ENCODE peak calls at places on chromosomes 5 and 9, in eight cellular contexts. C, W, M, G, U, Q, H and N are unnamed samples.

GRCh38 chr5:138282918-138283742 is 8.7 kb upstream of the GFRA3 start:
- ATAC-seq in U (peak), W (peak), H (peak), C (peak), G (peak), M (peak), Q (peak), N (peak)

GRCh38 chr9:132585954-132586829 is 3.8 kb downstream of the BARHL1 start:
- ATAC-seq in W (no peak), Q (no peak), M (no peak), U (no peak), H (no peak), C (no peak), G (no peak), N (no peak)

GRCh38 chr9:80596576-80596975 is 1024.8 kb downstream of the TLE4 start:
- ATAC-seq in U (no peak), M (no peak), G (no peak), H (no peak), Q (no peak), W (no peak), C (no peak), N (no peak)

GRCh38 chr9:85416720-85417119 is 325.0 kb downstream of the AGTPBP1 start:
- ATAC-seq in Q (no peak), C (no peak), W (no peak), U (no peak), H (no peak), G (no peak), M (no peak), N (no peak)

GRCh38 chr5:95727764-95728191 is 3.4 kb upstream of the RHOBTB3 start:
- ATAC-seq in Q (no peak), W (no peak), M (peak), G (no peak), C (peak), H (no peak), U (no peak), N (no peak)

GRCh38 chr9:81592890-81593271 is 96.5 kb downstream of the TLE1 start:
- ATAC-seq in W (no peak), H (no peak), C (no peak), Q (no peak), U (no peak), G (no peak), M (no peak), N (peak)

GRCh38 chr5:170848033-170848432 is 13.8 kb upstream of the RANBP17 start:
- ATAC-seq in G (no peak), W (no peak), Q (no peak), M (no peak), H (no peak), U (no peak), C (no peak), N (no peak)

GRCh38 chr5:170747357-170747756 is 36.2 kb upstream of the GABRP start:
- ATAC-seq in M (no peak), G (no peak), U (no peak), Q (no peak), C (no peak), W (no peak), H (no peak), N (no peak)

GRCh38 chr5:134576386-134577021 is 51.0 kb downstream of the JADE2 start:
- ATAC-seq in M (no peak), C (no peak), Q (no peak), W (no peak), U (peak), G (no peak), H (no peak), N (no peak)

GRCh38 chr9:33289501-33289900 is 815 bp upstream of the NFX1 start:
- ATAC-seq in M (no peak), H (peak), W (peak), Q (no peak), G (no peak), U (no peak), C (peak), N (no peak)

GRCh38 chr5:113022661-113023060 is 46.1 kb downstream of the DCP2 start:
- ATAC-seq in G (no peak), H (no peak), C (peak), Q (peak), M (no peak), U (no peak), W (no peak), N (no peak)

GRCh38 chr5:10709933-10710332 is 51.1 kb downstream of the DAP start:
- ATAC-seq in G (no peak), Q (no peak), W (no peak), H (peak), M (no peak), U (peak), C (no peak), N (no peak)

GRCh38 chr5:10707198-10708187 is 53.5 kb downstream of the DAP start:
- ATAC-seq in C (no peak), M (no peak), W (no peak), G (no peak), Q (no peak), H (no peak), U (no peak), N (no peak)

GRCh38 chr5:10706326-10706725 is 54.7 kb downstream of the DAP start:
- ATAC-seq in G (no peak), H (no peak), Q (no peak), U (no peak), M (no peak), W (no peak), C (no peak), N (no peak)

GRCh38 chr5:10709409-10709808 is 51.6 kb downstream of the DAP start:
- ATAC-seq in G (no peak), M (no peak), U (peak), C (no peak), H (peak), W (no peak), Q (no peak), N (no peak)

DNA sequence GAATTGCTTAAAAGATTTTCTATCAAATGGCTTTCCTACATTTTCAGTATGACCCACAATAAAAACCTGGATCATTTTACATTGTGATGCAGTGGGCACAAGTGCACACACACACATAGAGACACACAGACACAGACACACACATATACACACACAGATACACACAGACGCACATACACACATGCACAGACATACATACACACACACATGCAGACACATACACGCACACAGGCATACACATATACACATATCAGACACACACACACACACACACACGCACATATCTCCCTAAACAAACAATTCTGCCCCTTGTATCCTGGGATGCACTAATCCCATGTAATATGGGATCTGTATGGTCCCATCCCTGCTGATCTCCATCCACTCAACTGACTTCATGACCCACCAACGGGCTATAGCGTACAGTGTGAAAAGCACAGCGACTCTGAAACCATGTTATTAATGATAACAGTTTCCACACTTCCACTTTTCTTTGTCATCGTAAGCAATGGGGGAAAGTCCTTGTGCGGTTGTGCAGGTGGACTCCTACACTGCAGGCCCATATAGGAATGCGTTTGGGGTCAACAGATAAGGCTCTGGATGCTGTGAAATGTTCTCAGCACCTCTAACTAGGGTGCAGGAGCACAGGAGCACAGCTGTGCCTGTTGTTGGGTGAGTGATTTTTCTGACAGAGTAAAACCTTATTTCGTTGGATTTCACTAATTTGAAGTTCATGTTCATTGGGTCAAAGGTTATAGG is 52.7 kb downstream of the DAP start:
- ATAC-seq in C (peak), Q (no peak), G (no peak), M (no peak), W (peak), H (no peak), U (no peak), N (no peak)
- TF ChIP-seq POLR2AphosphoS5 in C (no peak), Q (no peak), G (no peak), M (no peak), W (peak), H (no peak), U (no peak), N (no peak)

GRCh38 chr9:135701067-135701967 is 668 bp upstream of the KCNT1 start:
- ATAC-seq in C (no peak), H (peak), M (peak), W (peak), G (no peak), U (peak), Q (no peak), N (peak)

GRCh38 chr9:135699440-135699839 is at the start of gene SOHLH1:
- ATAC-seq in U (no peak), Q (no peak), M (no peak), W (no peak), H (no peak), C (no peak), G (no peak), N (no peak)

GRCh38 chr9:135698767-135699166 is 514 bp downstream of the SOHLH1 start:
- ATAC-seq in W (no peak), C (no peak), U (no peak), H (peak), G (peak), M (peak), Q (no peak), N (no peak)

GRCh38 chr9:135702002-135702721 is at the start of gene KCNT1:
- ATAC-seq in G (peak), W (peak), C (peak), H (peak), M (peak), U (peak), Q (no peak), N (peak)

DNA sequence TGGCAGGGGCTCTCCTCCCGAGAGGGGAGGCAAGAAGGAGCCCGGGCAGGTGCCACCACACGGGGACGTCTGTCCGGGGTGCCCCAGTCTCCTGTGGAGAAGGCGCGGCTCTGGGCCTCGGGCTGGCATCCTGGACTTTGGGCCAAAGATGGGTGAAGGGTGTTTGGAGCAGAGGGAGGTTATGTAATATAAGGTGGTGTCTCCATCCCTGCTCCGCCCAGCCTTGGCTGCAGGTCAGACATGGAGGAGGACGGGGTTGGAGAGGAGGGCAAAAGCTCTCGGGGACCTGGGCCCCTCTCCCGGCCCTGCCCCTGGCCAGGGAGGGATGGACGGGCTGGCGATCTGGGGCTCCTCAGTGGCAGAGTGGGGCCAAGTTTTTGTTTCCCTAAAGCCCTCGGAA is 1.2 kb upstream of the SOHLH1 start:
- ATAC-seq in M (no peak), U (no peak), Q (no peak), C (no peak), W (no peak), H (no peak), G (no peak), N (no peak)
- H3K27ac ChIP-seq in M (no peak), U (no peak), Q (no peak), C (no peak), W (no peak), H (no peak), G (no peak), N (no peak)

DNA sequence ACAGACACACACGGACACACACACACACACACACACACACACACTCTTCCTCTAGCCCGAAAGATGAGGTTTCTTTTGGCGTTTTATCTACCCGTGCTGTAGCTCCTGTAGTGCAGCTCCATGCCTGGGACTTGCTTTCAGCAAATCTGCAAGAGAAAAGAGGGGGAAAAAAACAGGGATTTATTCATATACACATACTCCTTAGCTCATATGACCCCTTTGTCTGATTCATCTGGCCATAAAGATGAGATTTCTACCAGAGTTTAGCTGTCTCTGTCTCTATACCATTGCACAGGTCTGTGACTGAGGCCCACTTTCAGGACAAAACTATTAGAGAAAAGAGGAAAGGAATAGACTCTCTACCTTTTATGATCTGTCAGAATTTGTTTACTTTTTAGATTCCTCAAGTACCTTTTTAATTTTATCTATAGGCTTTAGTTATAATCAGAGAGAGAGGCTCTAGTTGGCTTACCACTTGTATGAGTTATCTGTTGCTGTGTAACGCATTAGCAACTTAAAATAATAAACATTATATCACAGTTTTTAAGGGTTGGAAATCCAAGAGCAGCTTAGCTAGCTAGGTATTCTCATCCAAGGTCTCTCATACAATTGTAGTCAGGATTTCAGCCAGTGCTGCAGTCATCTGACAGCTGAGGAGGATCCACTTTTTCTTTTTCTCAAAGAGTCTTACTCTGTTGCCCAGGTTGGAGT is 14.7 kb downstream of the SNX2 start:
- ATAC-seq in G (no peak), M (no peak), Q (no peak), W (no peak), C (no peak), H (no peak), U (no peak), N (no peak)
- TF ChIP-seq POLR2AphosphoS5 in G (no peak), M (no peak), Q (no peak), W (no peak), C (no peak), H (no peak), U (no peak), N (no peak)

DNA sequence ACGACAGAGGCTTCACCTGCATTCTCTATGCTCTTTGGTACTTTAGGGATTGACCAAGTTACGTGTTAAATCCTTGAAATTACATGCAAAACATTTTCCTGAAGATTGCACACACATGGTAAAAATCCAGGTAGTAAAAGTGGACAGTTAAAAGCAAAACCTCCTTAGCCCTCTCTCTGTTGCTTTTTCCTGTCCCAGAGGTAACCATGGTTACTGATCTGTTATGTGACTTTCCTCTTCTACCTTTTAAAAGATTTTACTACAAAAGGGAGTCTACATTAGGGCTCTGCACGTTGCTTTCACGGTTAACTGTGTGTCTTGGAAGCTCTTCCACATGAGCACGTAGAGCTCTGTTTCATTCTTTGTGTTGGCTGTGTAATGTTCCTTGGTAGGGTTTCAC is 97.0 kb downstream of the PPARGC1B start:
- ATAC-seq in Q (no peak), U (no peak), G (no peak), H (no peak), M (no peak), C (no peak), W (no peak), N (no peak)
- H3K27ac ChIP-seq in Q (no peak), U (no peak), G (no peak), H (no peak), M (no peak), C (no peak), W (no peak), N (peak)

GRCh38 chr9:99511723-99512122 is 289.6 kb downstream of the SEC61B start:
- ATAC-seq in H (peak), C (no peak), M (peak), W (no peak), G (no peak), Q (no peak), U (no peak), N (no peak)

GRCh38 chr9:99506781-99507305 is 284.8 kb downstream of the SEC61B start:
- ATAC-seq in C (no peak), U (no peak), G (no peak), H (no peak), M (no peak), Q (no peak), W (no peak), N (no peak)

GRCh38 chr9:99513441-99514112 is 291.5 kb downstream of the SEC61B start:
- ATAC-seq in C (peak), W (no peak), U (no peak), H (no peak), M (no peak), Q (no peak), G (no peak), N (no peak)

GRCh38 chr9:99509291-99509826 is 287.3 kb downstream of the SEC61B start:
- ATAC-seq in C (no peak), U (no peak), M (no peak), W (no peak), Q (no peak), G (no peak), H (no peak), N (no peak)

DNA sequence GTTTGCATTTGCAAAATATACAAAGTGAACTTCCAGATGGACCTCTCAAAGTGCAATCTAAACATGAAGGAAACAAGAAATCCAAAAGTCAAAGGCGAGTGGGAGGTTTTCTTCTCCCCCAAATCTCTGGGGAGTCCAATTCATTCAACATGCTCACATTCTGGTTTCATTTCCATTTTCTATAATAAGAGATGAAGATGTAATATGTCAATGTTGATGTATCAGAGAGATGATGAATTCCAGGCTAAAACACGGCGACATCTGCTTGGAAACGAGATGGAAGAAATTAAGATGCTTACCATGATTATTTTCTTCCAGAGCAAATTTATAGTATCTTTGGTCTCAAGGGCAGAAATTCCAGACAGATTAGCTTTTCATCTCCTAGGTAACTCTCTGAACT is 287.8 kb downstream of the SEC61B start:
- ATAC-seq in M (no peak), H (no peak), Q (no peak), W (no peak), U (no peak), G (no peak), C (no peak), N (no peak)
- TF ChIP-seq POLR2AphosphoS5 in M (no peak), H (no peak), Q (no peak), W (no peak), U (no peak), G (no peak), C (no peak), N (no peak)

DNA sequence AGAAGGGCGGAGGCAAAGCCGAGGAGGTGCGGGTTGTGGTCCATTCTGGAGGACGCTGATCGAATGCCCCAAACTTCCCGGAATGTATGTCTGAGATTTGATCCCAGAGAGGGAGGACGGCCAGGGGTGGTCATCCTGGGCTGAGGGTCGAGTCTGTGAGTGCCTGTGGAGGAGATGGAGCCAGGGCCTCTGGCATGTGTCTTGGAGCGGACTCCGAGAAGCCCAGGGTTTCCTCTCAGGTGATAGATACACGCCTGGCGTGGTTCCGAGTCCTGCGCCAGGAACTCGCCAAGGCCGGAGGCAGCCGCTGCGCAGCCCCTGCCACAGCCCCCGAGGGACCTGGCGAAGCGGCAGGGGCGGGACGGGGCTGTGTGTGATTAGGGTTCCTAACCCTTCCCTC is 363 bp downstream of the ZNF454 start:
- ATAC-seq in H (no peak), Q (no peak), G (no peak), C (no peak), U (no peak), M (no peak), W (no peak), N (no peak)
- H3K27ac ChIP-seq in H (no peak), Q (no peak), G (no peak), C (no peak), U (no peak), M (no peak), W (no peak), N (peak)

DNA sequence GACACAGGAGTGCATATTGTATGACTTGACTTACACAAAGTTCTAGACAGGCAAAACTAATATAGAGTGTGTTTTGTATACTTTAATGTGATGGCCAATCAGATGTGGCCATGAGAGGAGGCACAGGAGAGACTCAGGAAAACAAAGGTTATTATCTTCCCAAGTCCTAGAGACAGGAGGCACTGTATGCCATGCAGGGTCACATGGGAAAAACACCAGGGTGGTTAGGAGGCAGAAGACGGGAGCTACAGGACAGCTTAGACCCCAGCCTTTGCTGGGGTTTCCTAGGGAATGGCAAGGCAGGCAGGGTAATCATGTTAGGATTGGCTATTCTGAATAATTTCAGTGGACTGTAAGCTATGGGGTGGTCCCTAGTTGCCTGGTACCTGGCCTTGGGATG is 16.2 kb downstream of the TRPM3 start:
- ATAC-seq in H (peak), U (no peak), G (no peak), Q (no peak), C (no peak), M (no peak), W (no peak), N (no peak)
- TF ChIP-seq POLR2AphosphoS5 in H (no peak), U (no peak), G (no peak), Q (no peak), C (no peak), M (no peak), W (no peak), N (no peak)